ENCODE peak calls at places on chromosomes 13 and 19, in five cellular contexts. O is ascending aorta, S is heart left ventricle, Q is thoracic aorta, R is mammary epithelial cell. I is an unnamed sample. For H3K36me3, the result is how much of the 10 kb centered on the place peaks cover.

GRCh38 chr13:30313307-30313706 is 6.0 kb upstream of the KATNAL1 start:
- DNase-seq in O (no peak), S (no peak), Q (no peak), R (no peak), I (no peak)

GRCh38 chr19:17678836-17679235 is 9.3 kb downstream of the UNC13A start:
- DNase-seq in O (no peak), S (no peak), Q (no peak), R (no peak), I (no peak)

GRCh38 chr19:850221-850978 is 1.7 kb upstream of the ELANE start:
- DNase-seq in O (peak), S (peak), Q (peak), R (no peak), I (peak)

GRCh38 chr19:17703823-17704463 is 15.3 kb upstream of the MAP1S start:
- DNase-seq in O (no peak), S (peak), Q (no peak), R (peak), I (peak)

GRCh38 chr13:42971670-42972355 is 20.2 kb downstream of the EPSTI1 start:
- DNase-seq in O (no peak), S (no peak), Q (no peak), R (no peak), I (no peak)

GRCh38 chr13:35983206-35983605 is 148.0 kb downstream of the DCLK1 start:
- DNase-seq in O (no peak), S (no peak), Q (no peak), R (no peak), I (no peak)

GRCh38 chr13:110936519-110936918 is 21.6 kb upstream of the ANKRD10 start:
- DNase-seq in O (no peak), S (no peak), Q (no peak), R (no peak), I (no peak)

GRCh38 chr13:113636266-113636963 is 21.6 kb downstream of the ATP4B start:
- DNase-seq in O (no peak), S (no peak), Q (no peak), R (no peak), I (no peak)

GRCh38 chr19:39246951-39247669 is 1.5 kb downstream of the IFNL4 start:
- DNase-seq in O (no peak), S (no peak), Q (no peak), R (no peak), I (no peak)

GRCh38 chr13:19601749-19602725 is 31.4 kb upstream of the MPHOSPH8 start:
- DNase-seq in O (no peak), S (peak), Q (no peak), R (peak), I (peak)

GRCh38 chr13:73179906-73180305 is 121.1 kb downstream of the KLF5 start:
- DNase-seq in O (no peak), S (no peak), Q (no peak), R (no peak), I (no peak)

GRCh38 chr19:35904312-35905068 is 2.2 kb downstream of the HCST start:
- DNase-seq in O (no peak), S (no peak), Q (no peak), R (no peak), I (no peak)

GRCh38 chr13:48962281-48962680 is 13.4 kb upstream of the FNDC3A start:
- DNase-seq in O (no peak), S (no peak), Q (no peak), R (peak), I (peak)

GRCh38 chr19:21586341-21587116 is 81.1 kb downstream of the ZNF429 start:
- DNase-seq in O (no peak), S (peak), Q (no peak), R (no peak), I (peak)

GRCh38 chr13:102380012-102380411 is 21.8 kb downstream of the FGF14 start:
- DNase-seq in O (no peak), S (no peak), Q (no peak), R (no peak), I (no peak)

GRCh38 chr13:60351326-60351725 is 45.7 kb upstream of the TDRD3 start:
- DNase-seq in O (no peak), S (no peak), Q (no peak), R (peak), I (no peak)

GRCh38 chr13:46181799-46182490 is at the start of gene LCP1:
- DNase-seq in O (peak), S (no peak), Q (no peak), R (peak), I (no peak)

GRCh38 chr19:38731654-38732301 is 12.5 kb downstream of the CAPN12 start:
- DNase-seq in O (peak), S (no peak), Q (no peak), R (no peak), I (no peak)

GRCh38 chr13:90594694-90595093 is 752.8 kb upstream of the MIR17HG start:
- DNase-seq in O (no peak), S (no peak), Q (no peak), R (peak), I (peak)

GRCh38 chr19:46515879-46516350 is 20.2 kb upstream of the PNMA8B start:
- DNase-seq in O (no peak), S (no peak), Q (no peak), R (peak), I (peak)

GRCh38 chr19:18317998-18318800 is 4.7 kb downstream of the LSM4 start:
- DNase-seq in O (no peak), S (peak), Q (no peak), R (no peak), I (no peak)

GRCh38 chr19:52722062-52723005 is 12.5 kb downstream of the ZNF611 start:
- DNase-seq in O (no peak), S (no peak), Q (no peak), R (peak), I (no peak)

GRCh38 chr13:107685876-107686275 is 529.5 kb downstream of the LIG4 start:
- DNase-seq in O (no peak), S (no peak), Q (no peak), R (no peak), I (no peak)

GRCh38 chr19:33482486-33482885 is 39.1 kb downstream of the PEPD start:
- DNase-seq in O (no peak), S (no peak), Q (no peak), R (no peak), I (no peak)

GRCh38 chr13:22825186-22825585 is 355.6 kb upstream of the SGCG start:
- DNase-seq in O (no peak), S (no peak), Q (no peak), R (no peak), I (no peak)

GRCh38 chr13:34065915-34066314 is 248.0 kb downstream of the RFC3 start:
- DNase-seq in O (no peak), S (no peak), Q (no peak), R (peak), I (no peak)
- H3K36me3 ChIP-seq in O (under half), S (under half), Q (under half), R (under half), I (under half)

GRCh38 chr19:15169541-15170285 is 31.1 kb downstream of the NOTCH3 start:
- DNase-seq in O (no peak), S (no peak), Q (no peak), R (no peak), I (no peak)
- H3K36me3 ChIP-seq in O (half or more), S (half or more), Q (half or more), R (under half), I (under half)

GRCh38 chr19:2246014-2246620 is 3.0 kb upstream of the AMH start:
- DNase-seq in O (no peak), S (no peak), Q (no peak), R (no peak), I (no peak)

GRCh38 chr19:2246801-2247361 is 2.2 kb upstream of the AMH start:
- DNase-seq in O (no peak), S (peak), Q (no peak), R (no peak), I (no peak)

GRCh38 chr19:2244122-2244411 is 5.1 kb upstream of the AMH start:
- DNase-seq in O (no peak), S (no peak), Q (no peak), R (no peak), I (no peak)

GRCh38 chr19:2244486-2244885 is 4.6 kb upstream of the AMH start:
- DNase-seq in O (no peak), S (no peak), Q (no peak), R (no peak), I (no peak)

DNA sequence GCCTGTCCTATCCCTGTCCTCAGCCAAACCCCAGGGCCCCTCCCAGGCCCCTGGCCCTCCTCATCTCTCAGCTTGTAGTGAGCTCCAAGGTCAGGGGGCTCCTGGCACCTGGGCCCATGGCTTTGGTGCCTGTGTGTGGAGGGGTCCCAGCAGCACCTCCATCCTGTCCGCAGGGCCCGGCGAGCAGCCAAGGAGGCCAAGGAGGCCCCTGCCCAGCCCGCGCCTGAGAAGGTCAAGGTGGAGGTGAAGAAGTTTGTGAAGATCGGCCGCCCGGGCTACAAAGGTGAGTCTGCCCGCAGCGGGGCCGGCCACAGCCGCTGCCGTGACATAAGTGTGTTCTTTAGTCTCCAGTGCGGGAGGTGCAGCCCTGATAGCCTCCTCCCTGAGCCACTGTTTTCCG is 3.9 kb upstream of the AMH start:
- DNase-seq in O (no peak), S (no peak), Q (no peak), R (no peak), I (no peak)
- H3K36me3 ChIP-seq in O (half or more), S (under half), Q (half or more), R (under half), I (under half)

DNA sequence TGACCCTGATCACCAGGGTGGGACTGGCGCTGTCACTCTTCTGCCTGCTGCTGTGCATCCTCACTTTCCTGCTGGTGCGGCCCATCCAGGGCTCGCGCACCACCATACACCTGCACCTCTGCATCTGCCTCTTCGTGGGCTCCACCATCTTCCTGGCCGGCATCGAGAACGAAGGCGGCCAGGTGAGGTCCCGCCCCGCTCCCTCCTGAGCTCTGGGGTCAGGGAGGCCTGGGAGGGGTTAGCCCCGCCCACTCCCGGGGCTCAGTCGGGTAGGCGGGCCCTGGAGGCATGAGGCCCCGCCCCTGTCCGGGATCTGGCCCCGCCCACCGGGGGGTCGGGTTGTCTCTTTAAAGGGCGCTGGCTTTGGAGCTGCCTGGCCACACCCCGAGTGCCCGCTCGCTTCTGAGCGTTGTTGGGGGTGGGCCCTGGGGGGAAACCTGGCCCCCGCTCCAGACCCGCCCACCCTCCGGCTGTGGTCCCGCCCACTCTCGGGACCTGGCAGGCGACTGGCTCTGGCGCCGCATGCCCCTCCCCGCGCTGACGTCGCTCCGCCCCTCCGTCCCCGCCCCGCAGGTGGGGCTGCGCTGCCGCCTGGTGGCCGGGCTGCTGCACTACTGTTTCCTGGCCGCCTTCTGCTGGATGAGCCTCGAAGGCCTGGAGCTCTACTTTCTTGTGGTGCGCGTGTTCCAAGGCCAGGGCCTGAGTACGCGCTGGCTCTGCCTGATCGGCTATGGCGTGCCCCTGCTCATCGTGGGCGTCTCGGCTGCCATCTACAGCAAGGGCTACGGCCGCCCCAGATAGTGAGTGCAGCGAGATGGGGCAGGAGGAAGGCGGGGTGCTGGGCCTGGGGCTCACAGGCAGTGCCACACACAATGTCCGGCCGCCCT is 13.1 kb downstream of the DDX39A start:
- DNase-seq in O (peak), S (peak), Q (no peak), R (peak), I (peak)
- H3K36me3 ChIP-seq in O (half or more), S (half or more), Q (half or more), R (under half), I (under half)

GRCh38 chr19:48452656-48453480 is 2.5 kb upstream of the KCNJ14 start:
- DNase-seq in O (no peak), S (no peak), Q (no peak), R (no peak), I (no peak)
- H3K36me3 ChIP-seq in O (under half), S (half or more), Q (under half), R (under half), I (under half)

DNA sequence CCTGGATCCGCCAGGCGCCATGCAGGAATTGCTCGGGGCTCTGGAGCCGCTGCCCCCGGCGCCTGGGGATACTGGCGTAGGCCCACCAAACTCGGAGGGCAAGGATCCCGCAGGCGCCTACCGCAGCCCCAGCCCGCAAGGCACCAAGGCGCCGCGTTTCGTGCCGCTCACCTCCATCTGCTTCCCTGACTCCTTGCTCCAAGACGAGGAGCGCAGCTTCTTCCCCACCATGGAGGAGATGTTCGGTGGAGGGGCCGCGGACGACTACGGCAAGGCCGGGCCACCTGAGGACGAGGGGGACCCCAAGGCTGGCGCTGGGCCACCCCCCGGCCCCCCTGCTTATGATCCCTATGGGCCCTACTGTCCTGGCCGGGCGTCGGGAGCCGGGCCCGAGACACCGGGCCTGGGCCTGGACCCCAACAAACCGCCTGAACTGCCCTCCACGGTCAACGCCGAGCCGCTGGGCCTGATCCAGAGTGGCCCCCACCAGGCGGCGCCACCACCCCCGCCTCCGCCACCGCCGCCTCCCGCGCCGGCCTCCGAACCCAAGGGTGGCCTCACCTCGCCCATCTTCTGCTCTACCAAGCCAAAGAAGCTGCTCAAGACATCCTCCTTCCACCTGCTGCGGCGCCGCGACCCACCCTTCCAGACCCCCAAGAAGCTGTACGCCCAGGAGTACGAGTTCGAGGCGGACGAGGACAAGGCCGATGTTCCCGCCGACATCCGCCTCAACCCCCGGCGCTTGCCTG is 6.1 kb downstream of the PRR12 start:
- DNase-seq in O (no peak), S (no peak), Q (no peak), R (no peak), I (no peak)
- H3K36me3 ChIP-seq in O (half or more), S (half or more), Q (half or more), R (under half), I (under half)

GRCh38 chr19:15173746-15174404 is 26.9 kb downstream of the NOTCH3 start:
- DNase-seq in O (no peak), S (no peak), Q (no peak), R (peak), I (peak)
- H3K36me3 ChIP-seq in O (half or more), S (under half), Q (half or more), R (under half), I (under half)

GRCh38 chr19:4121815-4122214 is 2.1 kb downstream of the MAP2K2 start:
- DNase-seq in O (no peak), S (no peak), Q (no peak), R (no peak), I (no peak)
- H3K36me3 ChIP-seq in O (under half), S (under half), Q (under half), R (under half), I (under half)